ENCODE peak calls at places on chromosomes 12 and 14, in seven cellular contexts. O is tibial nerve, V is breast epithelium, S is body of pancreas, K is lower leg skin, U is A549, A is ovary. D is an unnamed sample.

GRCh38 chr14:52429451-52429850 is 115.3 kb downstream of the PTGER2 start:
- DNase-seq in A (no peak), V (no peak), K (no peak), U (no peak), S (no peak), O (no peak), D (no peak)

GRCh38 chr14:106875503-106875902 is 1349.1 kb downstream of the TMEM121 start:
- DNase-seq in V (no peak), O (no peak), S (no peak), U (no peak), A (peak; percentile 76), K (no peak), D (no peak)

GRCh38 chr12:109928058-109928656 is 28.1 kb downstream of the TCHP start:
- DNase-seq in O (no peak), K (no peak), V (no peak), S (no peak), A (no peak), U (no peak), D (no peak)

GRCh38 chr14:32039401-32039800 is 37.7 kb upstream of the ARHGAP5 start:
- DNase-seq in S (no peak), U (no peak), V (no peak), O (no peak), K (no peak), A (no peak), D (no peak)

GRCh38 chr14:57692671-57693070 is 173.2 kb downstream of the SLC35F4 start:
- DNase-seq in A (no peak), S (no peak), V (no peak), K (no peak), U (peak; percentile 26), O (no peak), D (no peak)

GRCh38 chr14:96160913-96161310 is 43.7 kb upstream of the BDKRB2 start:
- DNase-seq in S (no peak), O (no peak), K (no peak), V (no peak), A (no peak), U (no peak), D (no peak)

GRCh38 chr12:76274699-76275098 is 73.5 kb downstream of the BBS10 start:
- DNase-seq in K (no peak), S (no peak), U (no peak), V (no peak), O (no peak), A (no peak), D (no peak)

GRCh38 chr12:101691697-101692096 is 5.7 kb upstream of the CHPT1 start:
- DNase-seq in V (no peak), O (no peak), U (no peak), S (no peak), A (no peak), K (no peak), D (no peak)

GRCh38 chr12:50659690-50660424 is 104.0 kb upstream of the ATF1 start:
- DNase-seq in U (no peak), V (peak; percentile 34), S (no peak), O (no peak), A (no peak), K (no peak), D (no peak)

GRCh38 chr12:130592641-130593040 is 123.5 kb downstream of the RIMBP2 start:
- DNase-seq in O (no peak), K (no peak), A (no peak), U (no peak), V (no peak), S (no peak), D (no peak)

GRCh38 chr14:61662001-61662400 is 33.3 kb upstream of the HIF1A start:
- DNase-seq in S (no peak), O (no peak), V (no peak), K (no peak), A (no peak), U (no peak), D (no peak)

GRCh38 chr12:68420225-68421008 is 88.3 kb upstream of the MDM1 start:
- DNase-seq in O (no peak), V (no peak), A (peak; percentile 65), U (no peak), K (no peak), S (peak; percentile 19), D (no peak)

DNA sequence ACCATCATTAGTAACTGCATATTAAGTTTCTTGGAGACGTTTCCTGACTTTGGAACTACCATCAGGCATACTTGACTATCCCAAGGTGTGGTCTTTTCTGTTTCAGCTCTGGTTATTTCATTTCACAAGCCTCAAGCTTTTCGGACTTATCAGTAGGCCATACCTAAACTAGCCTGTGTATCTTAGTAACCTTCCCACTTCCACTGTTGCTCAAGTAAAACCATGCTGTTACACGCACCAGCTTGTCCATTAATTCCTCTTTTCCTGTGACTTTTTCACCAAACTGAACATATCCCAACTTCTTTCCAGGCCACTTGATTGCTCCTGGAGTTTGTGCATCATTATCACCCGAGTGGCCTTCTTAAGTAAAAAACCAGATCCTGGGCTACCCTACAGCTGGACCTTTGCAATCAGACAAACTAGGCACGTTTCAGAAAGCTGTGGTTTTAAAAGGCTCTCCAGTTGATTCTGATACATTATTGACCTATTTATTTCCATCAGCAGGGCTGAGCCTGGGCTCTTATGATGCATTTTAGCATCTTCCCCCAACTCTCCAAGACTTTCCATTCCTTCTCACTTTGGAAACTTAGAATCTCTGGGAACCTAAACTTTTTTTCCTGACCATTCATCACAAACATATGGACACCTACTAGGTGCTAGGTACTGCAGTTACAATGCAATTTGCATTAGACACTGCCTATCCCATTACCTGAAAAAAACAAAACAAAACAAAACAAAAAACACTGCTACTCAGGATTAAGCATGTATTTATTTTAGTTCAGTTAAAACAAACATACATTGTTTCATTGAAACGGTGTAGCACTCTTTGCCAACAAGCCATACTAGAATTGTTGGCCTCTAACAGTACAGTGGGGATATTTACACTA is 14.9 kb downstream of the SLC38A2 start:
- DNase-seq in V (no peak), A (no peak), O (no peak), K (no peak), U (no peak), S (no peak), D (no peak)
- TF ChIP-seq POLR2A in V (no peak), A (no peak), O (no peak), K (no peak), U (no peak), S (peak; percentile 10), D (peak; percentile 77)

GRCh38 chr14:69190191-69190590 is 1.1 kb upstream of the EXD2 start:
- DNase-seq in U (no peak), K (no peak), A (no peak), V (no peak), S (no peak), O (no peak), D (no peak)

DNA sequence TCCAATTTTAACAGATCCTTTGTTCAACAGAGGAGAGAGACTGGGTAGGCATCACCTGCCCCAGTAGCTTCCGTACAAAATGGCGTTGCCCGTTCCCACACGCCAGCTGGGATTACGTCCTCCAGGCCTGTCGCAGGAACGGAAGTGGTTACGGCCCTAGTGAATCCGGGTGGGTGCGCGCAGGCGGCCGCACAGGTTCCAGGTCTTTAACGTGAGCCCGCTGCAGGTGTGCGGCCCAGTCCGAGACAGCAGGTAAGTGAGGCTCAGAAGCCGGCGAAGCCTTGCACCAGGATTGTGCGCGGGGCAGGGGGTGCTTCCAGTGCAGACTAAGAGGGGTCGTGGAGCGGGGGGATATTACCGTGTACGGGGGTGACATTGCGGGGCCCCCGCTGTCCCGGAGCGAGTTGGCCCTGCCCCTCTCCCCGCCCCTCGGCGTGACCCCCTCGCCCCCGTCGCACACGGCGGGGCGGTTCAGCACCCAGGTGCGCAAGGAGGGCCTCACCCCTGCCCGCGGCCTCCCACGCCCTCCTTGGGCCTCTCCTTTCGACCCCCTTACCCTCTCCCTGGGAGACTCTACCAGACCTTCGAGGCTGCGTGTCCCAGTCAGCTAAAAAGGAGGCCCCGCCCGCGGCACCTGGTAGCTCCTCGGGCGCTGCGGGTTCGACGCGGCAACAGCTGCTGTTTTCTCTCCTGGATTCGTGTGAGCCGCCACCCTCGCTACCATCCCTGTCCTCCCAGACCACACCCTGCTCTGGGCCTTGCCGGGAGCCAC is at the start of gene EXD2:
- DNase-seq in S (peak; percentile 95), U (peak; percentile 97), O (peak; percentile 75), K (peak; percentile 82), V (peak; percentile 84), A (peak; percentile 86), D (peak; percentile 90)
- TF ChIP-seq POLR2A in S (peak; percentile 88), U (peak; percentile 22), O (peak; percentile 16), K (no peak), V (no peak), A (peak; percentile 25), D (peak; percentile 54)

GRCh38 chr14:75341639-75342038 is 63.0 kb downstream of the FOS start:
- DNase-seq in A (no peak), V (no peak), K (no peak), S (no peak), O (no peak), U (no peak), D (no peak)

GRCh38 chr14:75342762-75343599 is 64.4 kb downstream of the FOS start:
- DNase-seq in U (no peak), V (no peak), K (no peak), S (no peak), A (no peak), O (no peak), D (no peak)

GRCh38 chr14:75343914-75344313 is 65.3 kb downstream of the FOS start:
- DNase-seq in A (no peak), K (no peak), U (no peak), S (no peak), O (no peak), V (no peak), D (no peak)

GRCh38 chr14:75339059-75339458 is 60.4 kb downstream of the FOS start:
- DNase-seq in V (no peak), U (no peak), A (no peak), S (no peak), K (peak; percentile 46), O (no peak), D (no peak)

DNA sequence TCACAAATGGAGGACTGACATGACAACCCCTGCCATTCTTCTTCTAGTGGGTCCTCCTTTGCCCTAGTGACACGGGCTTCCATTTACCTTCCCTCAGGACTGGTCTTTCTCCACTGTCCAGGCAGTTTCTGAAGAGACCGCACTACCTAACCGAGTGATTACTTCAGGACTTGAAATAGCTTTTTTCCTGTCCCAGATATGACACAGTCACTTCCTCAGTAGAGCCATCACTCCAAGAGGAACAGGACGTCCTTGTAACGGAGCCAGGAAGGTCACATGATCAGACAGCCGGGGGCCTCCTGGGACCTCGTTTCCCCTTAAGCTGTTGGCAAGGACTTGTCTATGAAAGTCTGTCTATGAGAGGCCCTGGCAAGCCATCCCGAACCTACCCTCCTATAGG is 62.3 kb downstream of the FOS start:
- DNase-seq in U (no peak), K (peak; percentile 95), O (peak; percentile 93), V (peak; percentile 71), S (peak; percentile 72), A (peak; percentile 77), D (peak; percentile 79)
- TF ChIP-seq POLR2A in U (no peak), K (no peak), O (peak; percentile 48), V (no peak), S (peak; percentile 56), A (no peak), D (peak; percentile 74)

GRCh38 chr12:123268850-123269249 is 2.8 kb downstream of the CDK2AP1 start:
- DNase-seq in V (no peak), O (no peak), K (no peak), U (no peak), S (no peak), A (no peak), D (no peak)

GRCh38 chr12:123269395-123269892 is 2.2 kb downstream of the CDK2AP1 start:
- DNase-seq in V (peak; percentile 80), U (no peak), O (peak; percentile 70), S (peak; percentile 71), A (peak; percentile 49), K (no peak), D (peak; percentile 60)

GRCh38 chr12:123270380-123271181 is 1.1 kb downstream of the CDK2AP1 start:
- DNase-seq in A (peak; percentile 33), K (no peak), O (no peak), S (no peak), V (no peak), U (no peak), D (peak; percentile 59)

GRCh38 chr12:123271182-123271491 is 519 bp downstream of the CDK2AP1 start:
- DNase-seq in K (no peak), O (no peak), V (no peak), S (peak; percentile 76), A (peak; percentile 77), U (peak; percentile 76), D (peak; percentile 79)

GRCh38 chr12:123269980-123270379 is 1.7 kb downstream of the CDK2AP1 start:
- DNase-seq in V (no peak), A (no peak), S (no peak), O (no peak), U (no peak), K (no peak), D (no peak)
- TF ChIP-seq POLR2A in V (no peak), A (no peak), S (no peak), O (no peak), U (no peak), K (no peak), D (no peak)